ENCODE peak calls at places on chromosomes 16 and 17, in seven cellular contexts. K is SK-N-SH, W is HepG2, H is transverse colon, Z is stomach, C is suprapubic skin, V is ovary. T is an unnamed sample.

GRCh38 chr16:20812510-20812909 is 6.2 kb downstream of the REXO5 start:
- DNase-seq in K (no peak), W (no peak), H (no peak), Z (no peak), C (no peak), V (no peak), T (no peak)

GRCh38 chr17:77118251-77118928 is 22.4 kb upstream of the SEC14L1 start:
- DNase-seq in K (no peak), W (no peak), H (no peak), Z (no peak), C (no peak), V (no peak), T (no peak)

GRCh38 chr17:1511290-1511689 is 5.1 kb downstream of the INPP5K start:
- DNase-seq in K (no peak), W (no peak), H (peak; percentile 32), Z (no peak), C (no peak), V (no peak), T (peak; percentile 60)

GRCh38 chr17:205176-205538 is 23.7 kb upstream of the DOC2B start:
- DNase-seq in K (no peak), W (no peak), H (no peak), Z (no peak), C (no peak), V (no peak), T (no peak)

GRCh38 chr16:31416371-31416770 is 11.8 kb downstream of the COX6A2 start:
- DNase-seq in K (no peak), W (no peak), H (no peak), Z (no peak), C (no peak), V (no peak), T (no peak)

GRCh38 chr16:80804061-80804450 is 342 bp downstream of the CDYL2 start:
- DNase-seq in K (no peak), W (peak; percentile 6), H (peak; percentile 34), Z (no peak), C (no peak), V (peak; percentile 53), T (peak; percentile 92)

GRCh38 chr17:75822119-75822799 is 21.9 kb downstream of the UNC13D start:
- DNase-seq in K (peak; percentile 71), W (no peak), H (peak; percentile 53), Z (peak; percentile 88), C (no peak), V (peak; percentile 68), T (no peak)

GRCh38 chr16:4692460-4693295 is 684 bp upstream of the NUDT16L1 start:
- DNase-seq in K (peak; percentile 78), W (no peak), H (no peak), Z (no peak), C (no peak), V (no peak), T (no peak)

GRCh38 chr16:17520567-17520966 is 49.8 kb upstream of the XYLT1 start:
- DNase-seq in K (no peak), W (no peak), H (no peak), Z (no peak), C (no peak), V (no peak), T (no peak)

GRCh38 chr16:69890114-69890890 is 60.8 kb upstream of the CLEC18A start:
- DNase-seq in K (peak; percentile 67), W (no peak), H (peak; percentile 68), Z (peak; percentile 65), C (peak; percentile 82), V (peak; percentile 52), T (peak; percentile 22)

GRCh38 chr17:68107373-68107772 is 71.8 kb downstream of the KPNA2 start:
- DNase-seq in K (no peak), W (no peak), H (no peak), Z (no peak), C (no peak), V (no peak), T (no peak)

GRCh38 chr17:27380551-27380950 is 75.7 kb upstream of the KSR1 start:
- DNase-seq in K (no peak), W (no peak), H (no peak), Z (no peak), C (peak; percentile 58), V (no peak), T (no peak)

GRCh38 chr16:26070595-26071170 is 378.9 kb downstream of the HS3ST4 start:
- DNase-seq in K (no peak), W (no peak), H (no peak), Z (no peak), C (no peak), V (no peak), T (no peak)

DNA sequence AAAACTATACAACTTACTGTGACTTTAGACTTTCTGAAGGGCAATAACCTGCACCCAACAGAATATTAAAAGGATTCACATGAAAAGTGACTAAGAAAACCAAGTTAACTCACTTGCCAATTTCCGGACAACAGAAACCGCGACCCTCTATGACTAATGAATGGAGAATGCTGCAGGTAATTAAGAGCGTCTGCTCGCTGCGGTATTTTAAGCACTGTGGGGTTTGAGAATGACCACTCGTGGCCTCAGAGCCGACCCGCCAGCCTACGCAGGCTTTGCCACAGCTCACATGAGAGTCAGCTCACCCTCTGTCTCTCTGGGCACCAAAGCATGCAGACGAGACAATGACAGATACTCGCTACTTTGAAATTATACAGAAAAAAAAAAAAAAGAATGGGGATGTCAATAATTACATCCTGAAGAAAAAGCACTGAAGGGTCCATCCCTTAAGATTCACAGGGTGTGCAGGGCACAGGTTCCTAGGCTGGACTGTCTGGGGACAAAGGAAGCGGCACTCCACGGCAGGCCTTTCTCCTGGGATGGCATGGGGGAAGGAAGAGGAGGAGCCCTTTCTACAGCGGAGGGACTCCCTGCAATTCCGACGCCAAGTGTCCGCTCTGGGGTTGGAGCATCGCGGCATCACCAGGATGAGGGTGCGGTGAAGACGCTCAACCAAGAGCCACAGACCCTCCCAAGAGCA is 35.0 kb downstream of the ZCCHC14 start:
- DNase-seq in K (peak; percentile 58), W (no peak), H (no peak), Z (no peak), C (no peak), V (peak; percentile 12), T (peak; percentile 11)
- TF ChIP-seq EP300 in K (peak; percentile 48), W (no peak), H (no peak), Z (no peak), C (no peak), V (no peak), T (no peak)

GRCh38 chr17:50096092-50096491 is 941 bp downstream of the PDK2 start:
- DNase-seq in K (no peak), W (no peak), H (no peak), Z (peak; percentile 57), C (no peak), V (no peak), T (no peak)

GRCh38 chr17:50096758-50097157 is 1.6 kb downstream of the PDK2 start:
- DNase-seq in K (no peak), W (no peak), H (no peak), Z (no peak), C (no peak), V (no peak), T (no peak)

GRCh38 chr17:50098583-50098982 is 3.4 kb downstream of the PDK2 start:
- DNase-seq in K (no peak), W (no peak), H (no peak), Z (no peak), C (no peak), V (no peak), T (no peak)

GRCh38 chr17:50097907-50098306 is 2.8 kb downstream of the PDK2 start:
- DNase-seq in K (no peak), W (no peak), H (no peak), Z (no peak), C (no peak), V (no peak), T (no peak)

GRCh38 chr17:50097455-50097854 is 2.3 kb downstream of the PDK2 start:
- DNase-seq in K (no peak), W (no peak), H (no peak), Z (no peak), C (no peak), V (no peak), T (no peak)
- H3K4me1 ChIP-seq in K (peaks cover 3% of the 10 kb centered on the region), W (peaks cover 45% of the 10 kb centered on the region), H (peaks cover 70% of the 10 kb centered on the region), Z (peaks cover 37% of the 10 kb centered on the region), C (peaks cover 59% of the 10 kb centered on the region), V (peaks cover 14% of the 10 kb centered on the region), T (peaks cover 45% of the 10 kb centered on the region)

GRCh38 chr17:42457107-42457787 is 1.4 kb upstream of the ATP6V0A1 start:
- DNase-seq in K (no peak), W (no peak), H (no peak), Z (no peak), C (no peak), V (no peak), T (no peak)
- TF ChIP-seq EP300 in K (no peak), W (no peak), H (no peak), Z (no peak), C (no peak), V (no peak), T (no peak)

GRCh38 chr17:81713004-81713555 is 996 bp downstream of the SLC25A10 start:
- DNase-seq in K (peak; percentile 69), W (peak; percentile 68), H (no peak), Z (no peak), C (no peak), V (peak; percentile 43), T (no peak)

GRCh38 chr17:81713556-81714411 is 1.7 kb downstream of the SLC25A10 start:
- DNase-seq in K (peak; percentile 90), W (peak; percentile 74), H (peak; percentile 69), Z (peak; percentile 74), C (no peak), V (peak; percentile 46), T (peak; percentile 78)

GRCh38 chr17:81712468-81713003 is 452 bp downstream of the SLC25A10 start:
- DNase-seq in K (peak; percentile 90), W (peak; percentile 46), H (peak; percentile 46), Z (peak; percentile 37), C (no peak), V (no peak), T (no peak)

GRCh38 chr17:81710514-81711308 is 1.4 kb upstream of the SLC25A10 start:
- DNase-seq in K (no peak), W (peak; percentile 34), H (peak; percentile 53), Z (no peak), C (no peak), V (no peak), T (no peak)

DNA sequence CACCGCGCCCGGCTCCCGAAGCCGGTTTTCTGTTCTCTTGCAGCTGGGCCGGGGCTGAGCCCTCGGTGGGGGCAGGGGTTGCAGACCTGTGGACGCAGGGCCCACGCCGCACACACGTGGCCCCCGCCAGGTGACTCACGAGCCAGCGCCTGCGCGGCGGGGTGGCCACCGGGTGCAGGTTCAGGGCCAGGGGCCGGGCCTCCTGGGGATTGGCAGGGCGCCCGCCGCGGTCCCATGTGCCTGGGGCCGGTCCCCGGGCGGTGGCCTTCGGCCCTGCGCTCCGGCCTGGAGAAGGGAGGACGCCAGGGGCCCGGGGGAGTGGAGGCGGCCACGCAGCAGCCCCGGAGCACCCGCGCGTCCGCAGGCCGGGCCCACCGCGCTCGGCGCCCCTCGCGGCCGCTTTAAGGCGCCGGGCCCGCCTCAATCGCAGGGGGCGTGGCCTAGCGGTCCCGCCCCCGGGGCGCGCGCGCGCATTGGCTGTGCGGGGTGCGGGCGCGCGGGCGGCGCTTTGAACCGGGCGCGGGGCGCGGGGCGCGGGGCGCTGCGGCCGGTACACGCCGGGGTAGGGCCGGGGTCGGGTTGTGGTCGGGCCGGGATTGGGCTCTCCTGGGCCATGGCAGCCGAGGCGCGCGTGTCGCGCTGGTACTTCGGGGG is at the start of gene SLC25A10:
- DNase-seq in K (peak; percentile 99), W (peak; percentile 89), H (peak; percentile 92), Z (peak; percentile 94), C (no peak), V (peak; percentile 83), T (peak; percentile 96)
- H3K4me1 ChIP-seq in K (peaks cover 22% of the 10 kb centered on the region), W (peaks cover 32% of the 10 kb centered on the region), H (peaks cover 42% of the 10 kb centered on the region), Z (peaks cover 40% of the 10 kb centered on the region), C (peaks cover 55% of the 10 kb centered on the region), V (peaks cover 18% of the 10 kb centered on the region), T (peaks cover 38% of the 10 kb centered on the region)